ENCODE peak calls at places on chromosome 7, in ten cellular contexts. A, G, I, S, J, L, P, M, K and O are unnamed samples.

GRCh38 chr7:78368781-78369180 is 570.2 kb downstream of the PHTF2 start:
- DNase-seq in G (no peak), J (no peak), L (no peak), I (no peak), A (no peak), S (no peak), P (no peak), K (no peak), M (no peak), O (no peak)

GRCh38 chr7:117098457-117098856 is 145.2 kb downstream of the ST7 start:
- DNase-seq in P (no peak), I (no peak), G (no peak), M (no peak), J (no peak), K (no peak), L (no peak), S (no peak), A (peak), O (no peak)

GRCh38 chr7:114085592-114086490 is 167.0 kb upstream of the PPP1R3A start:
- DNase-seq in K (peak), G (peak), L (no peak), S (no peak), P (peak), A (no peak), I (peak), J (no peak), M (peak), O (peak)

GRCh38 chr7:44223362-44224114 is 22.8 kb downstream of the YKT6 start:
- DNase-seq in K (no peak), G (no peak), J (no peak), L (no peak), S (no peak), A (no peak), M (no peak), I (no peak), P (no peak), O (no peak)

GRCh38 chr7:45089314-45089891 is 634 bp upstream of the NACAD start:
- DNase-seq in M (peak), A (peak), K (peak), P (peak), L (peak), S (peak), G (no peak), J (peak), I (peak), O (peak)

GRCh38 chr7:55515569-55516279 is 56.6 kb downstream of the VOPP1 start:
- DNase-seq in A (no peak), S (no peak), G (no peak), M (peak), L (no peak), K (no peak), J (no peak), I (no peak), P (no peak), O (no peak)

GRCh38 chr7:71286924-71287323 is 155.0 kb downstream of the GALNT17 start:
- DNase-seq in S (no peak), J (no peak), A (no peak), M (no peak), I (no peak), L (no peak), K (no peak), P (no peak), G (no peak), O (no peak)

GRCh38 chr7:77687747-77688144 is 8.5 kb upstream of the RSBN1L start:
- DNase-seq in M (no peak), I (peak), J (no peak), S (no peak), K (peak), L (no peak), P (no peak), G (no peak), A (no peak), O (no peak)

GRCh38 chr7:153682628-153683027 is 369.6 kb upstream of the DPP6 start:
- DNase-seq in P (no peak), M (no peak), J (no peak), G (no peak), K (no peak), L (no peak), A (no peak), S (no peak), I (no peak), O (no peak)

GRCh38 chr7:133139350-133139749 is 57.5 kb upstream of the CHCHD3 start:
- DNase-seq in A (peak), P (no peak), J (no peak), G (no peak), I (no peak), M (peak), L (no peak), S (no peak), K (no peak), O (peak)

GRCh38 chr7:131459256-131459655 is 97.2 kb downstream of the PODXL start:
- DNase-seq in S (no peak), G (no peak), L (no peak), A (no peak), M (no peak), J (no peak), K (no peak), I (no peak), P (no peak), O (no peak)

GRCh38 chr7:82803411-82803810 is 359.3 kb downstream of the PCLO start:
- DNase-seq in A (no peak), M (no peak), I (no peak), G (no peak), K (no peak), S (no peak), L (no peak), J (no peak), P (no peak), O (no peak)